ENCODE peak calls at places on chromosomes 13 and 19, in seven cellular contexts. One of them, this sample, is unnamed. For H3K4me1, the result is how much of the 10 kb centered on the place peaks cover.

GRCh38 chr19:50679177-50680125 is 30.2 kb downstream of the C19orf81 start:
- DNase-seq in cardiac muscle cell: peak
- DNase-seq in esophagus muscularis mucosa: peak
- DNase-seq in heart right ventricle: peak
- DNase-seq in ascending aorta: peak
- DNase-seq in PC-3: peak
- DNase-seq in heart left ventricle: peak
- DNase-seq in this sample: peak

GRCh38 chr19:686589-687297 is 8.5 kb downstream of the PRSS57 start:
- DNase-seq in PC-3: no peak
- DNase-seq in esophagus muscularis mucosa: no peak
- DNase-seq in ascending aorta: no peak
- DNase-seq in heart right ventricle: no peak
- DNase-seq in heart left ventricle: no peak
- DNase-seq in cardiac muscle cell: no peak
- DNase-seq in this sample: no peak

GRCh38 chr19:57434386-57435061 is 601 bp upstream of the ZNF749 start:
- DNase-seq in heart left ventricle: no peak
- DNase-seq in esophagus muscularis mucosa: no peak
- DNase-seq in PC-3: no peak
- DNase-seq in ascending aorta: no peak
- DNase-seq in heart right ventricle: no peak
- DNase-seq in cardiac muscle cell: no peak
- DNase-seq in this sample: no peak

GRCh38 chr13:50684366-50684765 is 159.1 kb downstream of the DLEU7 start:
- DNase-seq in heart left ventricle: peak
- DNase-seq in esophagus muscularis mucosa: peak
- DNase-seq in ascending aorta: no peak
- DNase-seq in PC-3: no peak
- DNase-seq in heart right ventricle: peak
- DNase-seq in cardiac muscle cell: no peak
- DNase-seq in this sample: no peak

GRCh38 chr19:30209617-30210600 is 162.3 kb upstream of the ZNF536 start:
- DNase-seq in PC-3: no peak
- DNase-seq in ascending aorta: no peak
- DNase-seq in cardiac muscle cell: no peak
- DNase-seq in heart right ventricle: no peak
- DNase-seq in heart left ventricle: no peak
- DNase-seq in esophagus muscularis mucosa: no peak
- DNase-seq in this sample: peak

GRCh38 chr19:54158812-54159351 is 639 bp downstream of the LENG1 start:
- DNase-seq in esophagus muscularis mucosa: no peak
- DNase-seq in heart right ventricle: no peak
- DNase-seq in heart left ventricle: no peak
- DNase-seq in ascending aorta: no peak
- DNase-seq in cardiac muscle cell: peak
- DNase-seq in PC-3: peak
- DNase-seq in this sample: no peak

GRCh38 chr19:3984584-3984907 is 717 bp downstream of the EEF2 start:
- DNase-seq in heart right ventricle: no peak
- DNase-seq in esophagus muscularis mucosa: no peak
- DNase-seq in heart left ventricle: no peak
- DNase-seq in cardiac muscle cell: no peak
- DNase-seq in ascending aorta: no peak
- DNase-seq in PC-3: no peak
- DNase-seq in this sample: no peak

GRCh38 chr13:31037351-31037750 is 104.9 kb downstream of the TEX26 start:
- DNase-seq in cardiac muscle cell: no peak
- DNase-seq in ascending aorta: peak
- DNase-seq in esophagus muscularis mucosa: no peak
- DNase-seq in heart right ventricle: no peak
- DNase-seq in PC-3: no peak
- DNase-seq in heart left ventricle: no peak
- DNase-seq in this sample: no peak

GRCh38 chr19:35260694-35261304 is 8.0 kb upstream of the USF2 start:
- DNase-seq in cardiac muscle cell: no peak
- DNase-seq in esophagus muscularis mucosa: no peak
- DNase-seq in heart right ventricle: no peak
- DNase-seq in heart left ventricle: no peak
- DNase-seq in PC-3: no peak
- DNase-seq in ascending aorta: no peak
- DNase-seq in this sample: no peak

GRCh38 chr19:23118400-23118799 is 1.6 kb downstream of the ZNF730 start:
- DNase-seq in PC-3: no peak
- DNase-seq in heart right ventricle: no peak
- DNase-seq in esophagus muscularis mucosa: no peak
- DNase-seq in cardiac muscle cell: no peak
- DNase-seq in ascending aorta: no peak
- DNase-seq in heart left ventricle: no peak
- DNase-seq in this sample: peak

GRCh38 chr13:73754727-73755292 is 379.4 kb downstream of the KLF12 start:
- DNase-seq in cardiac muscle cell: peak
- DNase-seq in heart right ventricle: no peak
- DNase-seq in PC-3: peak
- DNase-seq in ascending aorta: no peak
- DNase-seq in heart left ventricle: peak
- DNase-seq in esophagus muscularis mucosa: no peak
- DNase-seq in this sample: peak

GRCh38 chr13:64158910-64159309 is 2743.3 kb upstream of the PCDH20 start:
- DNase-seq in heart right ventricle: no peak
- DNase-seq in esophagus muscularis mucosa: no peak
- DNase-seq in heart left ventricle: no peak
- DNase-seq in cardiac muscle cell: peak
- DNase-seq in PC-3: peak
- DNase-seq in ascending aorta: no peak
- DNase-seq in this sample: no peak

GRCh38 chr13:29529755-29530154 is 65.7 kb downstream of the SLC7A1 start:
- DNase-seq in cardiac muscle cell: no peak
- DNase-seq in heart left ventricle: no peak
- DNase-seq in esophagus muscularis mucosa: no peak
- DNase-seq in heart right ventricle: no peak
- DNase-seq in ascending aorta: no peak
- DNase-seq in PC-3: no peak
- DNase-seq in this sample: no peak

GRCh38 chr13:34842466-34842865 is 99.6 kb upstream of the NBEA start:
- DNase-seq in heart right ventricle: no peak
- DNase-seq in heart left ventricle: no peak
- DNase-seq in esophagus muscularis mucosa: no peak
- DNase-seq in cardiac muscle cell: no peak
- DNase-seq in PC-3: no peak
- DNase-seq in ascending aorta: no peak
- DNase-seq in this sample: no peak

DNA sequence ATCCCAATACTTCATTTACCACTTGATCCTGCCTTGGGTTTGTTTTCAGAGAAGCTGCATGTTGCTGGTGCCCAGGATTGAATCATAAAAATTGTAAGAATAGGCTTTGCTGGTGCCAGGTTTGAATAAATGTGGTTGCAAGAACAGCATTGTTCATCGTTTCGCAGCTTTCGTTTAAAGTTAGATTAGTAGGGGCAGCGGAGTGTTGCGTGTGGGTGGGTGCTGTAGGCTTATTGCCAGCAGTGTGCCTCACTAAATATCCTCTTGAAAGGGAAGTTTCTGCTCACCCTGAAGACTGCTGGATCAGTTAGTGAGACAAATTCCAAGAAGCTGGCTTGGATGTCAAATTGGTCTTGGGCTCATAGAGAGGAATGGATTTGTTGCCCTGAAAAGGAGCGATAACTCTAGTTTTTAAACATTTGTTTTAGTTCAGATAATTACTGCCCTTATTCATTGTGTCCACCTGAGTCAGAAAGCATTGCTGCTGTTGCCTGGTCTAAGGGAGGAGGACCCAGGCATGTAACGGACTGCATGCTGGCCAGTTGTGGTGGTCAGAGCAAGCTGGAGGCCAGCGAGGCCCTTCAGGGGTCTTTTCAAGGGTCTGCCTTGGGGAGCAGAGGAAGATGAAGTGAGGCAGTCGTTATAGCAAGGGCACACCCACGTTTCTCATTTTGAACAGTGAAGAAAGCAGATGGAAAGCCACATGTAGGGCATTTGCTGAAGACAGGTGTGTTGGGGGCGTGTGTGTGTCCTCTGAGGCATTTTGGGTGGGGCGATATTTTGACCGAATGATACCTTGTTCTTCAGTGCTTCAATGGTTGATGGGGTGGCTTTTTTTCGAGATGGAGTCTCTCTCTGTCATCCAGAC is 8.5 kb downstream of the ILF3 start:
- DNase-seq in cardiac muscle cell: peak
- DNase-seq in ascending aorta: no peak
- DNase-seq in esophagus muscularis mucosa: no peak
- DNase-seq in heart left ventricle: no peak
- DNase-seq in heart right ventricle: no peak
- DNase-seq in PC-3: no peak
- DNase-seq in this sample: no peak
- H3K4me1 ChIP-seq in cardiac muscle cell: under half
- H3K4me1 ChIP-seq in ascending aorta: under half
- H3K4me1 ChIP-seq in esophagus muscularis mucosa: half or more
- H3K4me1 ChIP-seq in heart left ventricle: under half
- H3K4me1 ChIP-seq in heart right ventricle: under half
- H3K4me1 ChIP-seq in PC-3: under half
- H3K4me1 ChIP-seq in this sample: under half

GRCh38 chr19:48398329-48399235 is 5.1 kb downstream of the GRIN2D start:
- DNase-seq in PC-3: peak
- DNase-seq in ascending aorta: peak
- DNase-seq in esophagus muscularis mucosa: no peak
- DNase-seq in cardiac muscle cell: peak
- DNase-seq in heart left ventricle: peak
- DNase-seq in heart right ventricle: peak
- DNase-seq in this sample: no peak
- H3K27ac ChIP-seq in PC-3: no peak
- H3K27ac ChIP-seq in ascending aorta: no peak
- H3K27ac ChIP-seq in esophagus muscularis mucosa: no peak
- H3K27ac ChIP-seq in cardiac muscle cell: no peak
- H3K27ac ChIP-seq in heart left ventricle: no peak
- H3K27ac ChIP-seq in heart right ventricle: peak
- H3K27ac ChIP-seq in this sample: no peak

DNA sequence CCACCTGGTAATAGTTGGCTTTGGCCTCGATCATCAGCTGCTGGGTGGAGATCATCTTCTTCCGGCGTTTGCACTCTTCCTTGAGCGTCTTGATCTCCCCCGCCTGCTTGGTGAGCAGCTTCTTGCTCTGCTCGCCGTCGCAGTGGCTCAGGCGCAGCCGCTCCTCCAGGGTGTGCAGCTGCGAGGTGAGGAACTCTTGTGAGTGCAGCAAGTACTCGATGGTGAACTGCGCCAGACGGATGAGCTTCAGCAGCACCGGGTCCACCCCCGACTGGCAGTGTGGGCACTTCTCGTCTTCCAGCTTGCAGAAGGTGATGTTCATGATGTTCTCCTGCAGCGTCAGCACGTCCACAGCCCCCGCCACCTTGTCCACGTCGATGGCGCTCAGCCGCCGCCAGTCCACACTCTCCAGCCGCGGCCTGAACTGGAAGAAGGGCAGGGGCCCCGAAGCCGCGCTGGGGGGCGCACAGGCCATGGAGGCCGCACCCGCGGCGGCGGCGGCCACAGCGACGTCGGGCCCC is 3.2 kb downstream of the DZIP1 start:
- DNase-seq in PC-3: no peak
- DNase-seq in cardiac muscle cell: peak
- DNase-seq in esophagus muscularis mucosa: peak
- DNase-seq in heart left ventricle: no peak
- DNase-seq in heart right ventricle: peak
- DNase-seq in ascending aorta: no peak
- DNase-seq in this sample: no peak
- H3K4me3 ChIP-seq in PC-3: no peak
- H3K4me3 ChIP-seq in cardiac muscle cell: no peak
- H3K4me3 ChIP-seq in esophagus muscularis mucosa: peak
- H3K4me3 ChIP-seq in heart left ventricle: peak
- H3K4me3 ChIP-seq in heart right ventricle: no peak
- H3K4me3 ChIP-seq in ascending aorta: peak
- H3K4me3 ChIP-seq in this sample: no peak

GRCh38 chr19:13103961-13104847 is 1.5 kb upstream of the LYL1 start:
- DNase-seq in heart left ventricle: peak
- DNase-seq in esophagus muscularis mucosa: no peak
- DNase-seq in cardiac muscle cell: no peak
- DNase-seq in PC-3: peak
- DNase-seq in ascending aorta: peak
- DNase-seq in heart right ventricle: peak
- DNase-seq in this sample: no peak
- H3K4me1 ChIP-seq in heart left ventricle: under half
- H3K4me1 ChIP-seq in esophagus muscularis mucosa: half or more
- H3K4me1 ChIP-seq in cardiac muscle cell: under half
- H3K4me1 ChIP-seq in PC-3: under half
- H3K4me1 ChIP-seq in ascending aorta: under half
- H3K4me1 ChIP-seq in heart right ventricle: under half
- H3K4me1 ChIP-seq in this sample: under half